ENCODE peak calls at places on chromosomes 11 and 22, in six cellular contexts. One of them, this sample, is unnamed.

GRCh38 chr11:995752-996420 is 40.6 kb downstream of the MUC6 start:
- DNase-seq in spleen: no peak
- DNase-seq in lung: no peak
- DNase-seq in heart left ventricle: no peak
- DNase-seq in IMR-90: no peak
- DNase-seq in PC-3: no peak
- DNase-seq in this sample: no peak

GRCh38 chr11:69540118-69541000 is 58.9 kb downstream of the LINC01488 start:
- DNase-seq in spleen: peak; percentile 75
- DNase-seq in lung: no peak
- DNase-seq in heart left ventricle: peak; percentile 66
- DNase-seq in IMR-90: no peak
- DNase-seq in PC-3: peak; percentile 16
- DNase-seq in this sample: peak; percentile 78

GRCh38 chr22:17788528-17789378 is 14.5 kb upstream of the BID start:
- DNase-seq in spleen: no peak
- DNase-seq in lung: no peak
- DNase-seq in heart left ventricle: no peak
- DNase-seq in IMR-90: no peak
- DNase-seq in PC-3: no peak
- DNase-seq in this sample: peak; percentile 78

GRCh38 chr11:69483696-69484426 is 2.4 kb downstream of the LINC01488 start:
- DNase-seq in spleen: peak; percentile 64
- DNase-seq in lung: no peak
- DNase-seq in heart left ventricle: no peak
- DNase-seq in IMR-90: no peak
- DNase-seq in PC-3: no peak
- DNase-seq in this sample: no peak

GRCh38 chr22:25111579-25112517 is 87.8 kb upstream of the CRYBB3 start:
- DNase-seq in spleen: no peak
- DNase-seq in lung: peak; percentile 75
- DNase-seq in heart left ventricle: no peak
- DNase-seq in IMR-90: no peak
- DNase-seq in PC-3: no peak
- DNase-seq in this sample: peak; percentile 59

GRCh38 chr11:85257837-85258236 is 369.3 kb downstream of the DLG2 start:
- DNase-seq in spleen: no peak
- DNase-seq in lung: no peak
- DNase-seq in heart left ventricle: no peak
- DNase-seq in IMR-90: no peak
- DNase-seq in PC-3: no peak
- DNase-seq in this sample: no peak

GRCh38 chr11:72786305-72787261 is 7.3 kb downstream of the STARD10 start:
- DNase-seq in spleen: no peak
- DNase-seq in lung: peak; percentile 79
- DNase-seq in heart left ventricle: no peak
- DNase-seq in IMR-90: no peak
- DNase-seq in PC-3: peak; percentile 81
- DNase-seq in this sample: no peak

GRCh38 chr22:27388090-27388600 is 413.4 kb downstream of the MN1 start:
- DNase-seq in spleen: no peak
- DNase-seq in lung: no peak
- DNase-seq in heart left ventricle: no peak
- DNase-seq in IMR-90: no peak
- DNase-seq in PC-3: no peak
- DNase-seq in this sample: no peak

GRCh38 chr11:28257761-28258160 is 149.6 kb downstream of the METTL15 start:
- DNase-seq in spleen: no peak
- DNase-seq in lung: no peak
- DNase-seq in heart left ventricle: no peak
- DNase-seq in IMR-90: peak; percentile 42
- DNase-seq in PC-3: no peak
- DNase-seq in this sample: no peak

GRCh38 chr11:61413496-61413895 is 16.3 kb downstream of the CPSF7 start:
- DNase-seq in spleen: no peak
- DNase-seq in lung: no peak
- DNase-seq in heart left ventricle: no peak
- DNase-seq in IMR-90: peak; percentile 41
- DNase-seq in PC-3: no peak
- DNase-seq in this sample: no peak

GRCh38 chr22:50425179-50425916 is 49.5 kb downstream of the SBF1 start:
- DNase-seq in spleen: no peak
- DNase-seq in lung: no peak
- DNase-seq in heart left ventricle: no peak
- DNase-seq in IMR-90: no peak
- DNase-seq in PC-3: no peak
- DNase-seq in this sample: no peak

GRCh38 chr11:27473017-27473406 is 422 bp upstream of the LGR4 start:
- DNase-seq in spleen: no peak
- DNase-seq in lung: no peak
- DNase-seq in heart left ventricle: no peak
- DNase-seq in IMR-90: no peak
- DNase-seq in PC-3: peak; percentile 27
- DNase-seq in this sample: no peak

GRCh38 chr11:134667505-134667904 is 255.5 kb upstream of the B3GAT1 start:
- DNase-seq in spleen: peak; percentile 48
- DNase-seq in lung: peak; percentile 21
- DNase-seq in heart left ventricle: no peak
- DNase-seq in IMR-90: no peak
- DNase-seq in PC-3: no peak
- DNase-seq in this sample: peak; percentile 48

GRCh38 chr11:6667733-6668374 is 12.2 kb upstream of the DCHS1 start:
- DNase-seq in spleen: no peak
- DNase-seq in lung: no peak
- DNase-seq in heart left ventricle: no peak
- DNase-seq in IMR-90: peak; percentile 24
- DNase-seq in PC-3: peak; percentile 52
- DNase-seq in this sample: peak; percentile 65

GRCh38 chr11:12675951-12676711 is 1.9 kb downstream of the TEAD1 start:
- DNase-seq in spleen: no peak
- DNase-seq in lung: no peak
- DNase-seq in heart left ventricle: no peak
- DNase-seq in IMR-90: peak; percentile 63
- DNase-seq in PC-3: peak; percentile 42
- DNase-seq in this sample: peak; percentile 70

GRCh38 chr11:111330234-111330893 is 32.0 kb downstream of the POU2AF3 start:
- DNase-seq in spleen: no peak
- DNase-seq in lung: no peak
- DNase-seq in heart left ventricle: no peak
- DNase-seq in IMR-90: no peak
- DNase-seq in PC-3: no peak
- DNase-seq in this sample: no peak

GRCh38 chr11:122696662-122697061 is 41.1 kb downstream of the UBASH3B start:
- DNase-seq in spleen: peak; percentile 82
- DNase-seq in lung: no peak
- DNase-seq in heart left ventricle: no peak
- DNase-seq in IMR-90: no peak
- DNase-seq in PC-3: no peak
- DNase-seq in this sample: no peak

GRCh38 chr22:29885610-29886009 is 2.6 kb downstream of the MTMR3 start:
- DNase-seq in spleen: no peak
- DNase-seq in lung: no peak
- DNase-seq in heart left ventricle: no peak
- DNase-seq in IMR-90: no peak
- DNase-seq in PC-3: no peak
- DNase-seq in this sample: no peak

GRCh38 chr11:110529043-110529442 is 99.3 kb downstream of the FDX1 start:
- DNase-seq in spleen: no peak
- DNase-seq in lung: no peak
- DNase-seq in heart left ventricle: no peak
- DNase-seq in IMR-90: no peak
- DNase-seq in PC-3: peak; percentile 69
- DNase-seq in this sample: peak; percentile 78

GRCh38 chr11:3907590-3907989 is 52.1 kb downstream of the STIM1 start:
- DNase-seq in spleen: no peak
- DNase-seq in lung: no peak
- DNase-seq in heart left ventricle: no peak
- DNase-seq in IMR-90: no peak
- DNase-seq in PC-3: peak; percentile 22
- DNase-seq in this sample: no peak

GRCh38 chr11:22433517-22433916 is 95.3 kb downstream of the SLC17A6 start:
- DNase-seq in spleen: no peak
- DNase-seq in lung: no peak
- DNase-seq in heart left ventricle: no peak
- DNase-seq in IMR-90: no peak
- DNase-seq in PC-3: no peak
- DNase-seq in this sample: no peak

GRCh38 chr11:17544181-17544622 is at the start of gene USH1C:
- DNase-seq in spleen: peak; percentile 73
- DNase-seq in lung: no peak
- DNase-seq in heart left ventricle: no peak
- DNase-seq in IMR-90: no peak
- DNase-seq in PC-3: no peak
- DNase-seq in this sample: peak; percentile 94

GRCh38 chr11:16891964-16892363 is 122.2 kb downstream of the PLEKHA7 start:
- DNase-seq in spleen: no peak
- DNase-seq in lung: no peak
- DNase-seq in heart left ventricle: no peak
- DNase-seq in IMR-90: peak; percentile 70
- DNase-seq in PC-3: peak; percentile 51
- DNase-seq in this sample: no peak

GRCh38 chr11:33668951-33669596 is 31.6 kb downstream of the C11orf91 start:
- DNase-seq in spleen: no peak
- DNase-seq in lung: no peak
- DNase-seq in heart left ventricle: no peak
- DNase-seq in IMR-90: no peak
- DNase-seq in PC-3: no peak
- DNase-seq in this sample: no peak

GRCh38 chr11:76392889-76393288 is 11.8 kb downstream of the GVQW3 start:
- DNase-seq in spleen: no peak
- DNase-seq in lung: no peak
- DNase-seq in heart left ventricle: no peak
- DNase-seq in IMR-90: no peak
- DNase-seq in PC-3: no peak
- DNase-seq in this sample: no peak

GRCh38 chr11:5626191-5626590 is 1.4 kb downstream of the TRIM34 start:
- DNase-seq in spleen: no peak
- DNase-seq in lung: no peak
- DNase-seq in heart left ventricle: no peak
- DNase-seq in IMR-90: peak; percentile 70
- DNase-seq in PC-3: no peak
- DNase-seq in this sample: no peak
- H3K4me3 ChIP-seq in spleen: no peak overlapping the region
- H3K4me3 ChIP-seq in lung: no peak overlapping the region
- H3K4me3 ChIP-seq in heart left ventricle: peak overlapping the region; percentile 70
- H3K4me3 ChIP-seq in IMR-90: no peak overlapping the region
- H3K4me3 ChIP-seq in PC-3: no peak overlapping the region
- H3K4me3 ChIP-seq in this sample: no peak overlapping the region

GRCh38 chr11:103566116-103566515 is 456.9 kb downstream of the DYNC2H1 start:
- DNase-seq in spleen: no peak
- DNase-seq in lung: no peak
- DNase-seq in heart left ventricle: no peak
- DNase-seq in IMR-90: no peak
- DNase-seq in PC-3: no peak
- DNase-seq in this sample: no peak
- H3K27ac ChIP-seq in spleen: no peak overlapping the region
- H3K27ac ChIP-seq in lung: no peak overlapping the region
- H3K27ac ChIP-seq in heart left ventricle: no peak overlapping the region
- H3K27ac ChIP-seq in IMR-90: no peak overlapping the region
- H3K27ac ChIP-seq in PC-3: no peak overlapping the region
- H3K27ac ChIP-seq in this sample: no peak overlapping the region

DNA sequence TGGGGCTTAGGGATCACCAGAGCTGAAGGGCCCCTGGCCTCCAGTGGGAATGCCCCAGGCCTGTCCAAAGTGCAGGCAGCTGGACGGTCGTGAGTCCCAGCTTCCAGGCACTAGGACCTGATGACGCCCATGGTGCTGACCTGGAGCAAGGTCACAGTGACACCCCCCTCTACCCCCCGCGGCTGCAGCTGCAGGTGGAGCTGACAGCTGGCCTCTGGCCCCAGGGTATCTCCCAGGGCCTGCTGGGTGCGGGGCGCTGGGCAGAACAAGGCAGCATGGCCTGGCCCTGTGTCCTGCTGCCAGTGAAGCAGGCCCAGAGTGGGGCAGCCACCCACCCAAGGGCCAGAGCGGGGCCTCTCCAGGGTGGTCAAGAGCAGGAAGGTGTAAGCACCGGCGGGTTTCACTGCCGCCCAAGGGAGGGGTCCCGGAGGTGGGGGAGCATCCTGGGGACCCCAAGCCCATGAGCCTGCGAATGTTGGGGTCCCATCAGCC is 553 bp upstream of the TCIRG1 start:
- DNase-seq in spleen: peak; percentile 86
- DNase-seq in lung: no peak
- DNase-seq in heart left ventricle: no peak
- DNase-seq in IMR-90: no peak
- DNase-seq in PC-3: no peak
- DNase-seq in this sample: peak; percentile 66
- H3K4me3 ChIP-seq in spleen: peak overlapping the region; percentile 90
- H3K4me3 ChIP-seq in lung: peak overlapping the region; percentile 22
- H3K4me3 ChIP-seq in heart left ventricle: peak overlapping the region; percentile 88
- H3K4me3 ChIP-seq in IMR-90: peak overlapping the region; percentile 74
- H3K4me3 ChIP-seq in PC-3: peak overlapping the region; percentile 78
- H3K4me3 ChIP-seq in this sample: peak overlapping the region; percentile 71

GRCh38 chr11:45655831-45656230 is 9.6 kb downstream of the CHST1 start:
- DNase-seq in spleen: peak; percentile 35
- DNase-seq in lung: no peak
- DNase-seq in heart left ventricle: no peak
- DNase-seq in IMR-90: no peak
- DNase-seq in PC-3: no peak
- DNase-seq in this sample: peak; percentile 34
- H3K27ac ChIP-seq in spleen: no peak overlapping the region
- H3K27ac ChIP-seq in lung: no peak overlapping the region
- H3K27ac ChIP-seq in heart left ventricle: no peak overlapping the region
- H3K27ac ChIP-seq in IMR-90: no peak overlapping the region
- H3K27ac ChIP-seq in PC-3: no peak overlapping the region
- H3K27ac ChIP-seq in this sample: no peak overlapping the region

GRCh38 chr11:65576867-65577755 is 1.3 kb downstream of the EHBP1L1 start:
- DNase-seq in spleen: peak; percentile 94
- DNase-seq in lung: no peak
- DNase-seq in heart left ventricle: peak; percentile 77
- DNase-seq in IMR-90: peak; percentile 43
- DNase-seq in PC-3: peak; percentile 94
- DNase-seq in this sample: no peak
- H3K4me3 ChIP-seq in spleen: peak overlapping the region; percentile 93
- H3K4me3 ChIP-seq in lung: peak overlapping the region; percentile 65
- H3K4me3 ChIP-seq in heart left ventricle: peak overlapping the region; percentile 64
- H3K4me3 ChIP-seq in IMR-90: peak overlapping the region; percentile 85
- H3K4me3 ChIP-seq in PC-3: peak overlapping the region; percentile 75
- H3K4me3 ChIP-seq in this sample: no peak overlapping the region

GRCh38 chr11:35145249-35145648 is 6.3 kb downstream of the CD44 start:
- DNase-seq in spleen: no peak
- DNase-seq in lung: no peak
- DNase-seq in heart left ventricle: no peak
- DNase-seq in IMR-90: peak; percentile 60
- DNase-seq in PC-3: peak; percentile 81
- DNase-seq in this sample: no peak
- H3K27ac ChIP-seq in spleen: peak overlapping the region; percentile 19
- H3K27ac ChIP-seq in lung: no peak overlapping the region
- H3K27ac ChIP-seq in heart left ventricle: no peak overlapping the region
- H3K27ac ChIP-seq in IMR-90: peak overlapping the region; percentile 64
- H3K27ac ChIP-seq in PC-3: peak overlapping the region; percentile 82
- H3K27ac ChIP-seq in this sample: no peak overlapping the region